ENCODE peak calls at places on chromosomes 12 and 14, in six cellular contexts. D, B, H, Z, T and A are unnamed samples.
A peak's percentile ranks its signal among the peaks of the same experiment; 100 is the strongest.

GRCh38 chr14:100336618-100337530 is 13.7 kb downstream of the SLC25A47 start:
- DNase-seq in D (peak; percentile 4), B (no peak), H (no peak), Z (no peak), T (no peak), A (no peak)

GRCh38 chr14:89773644-89774316 is 180.8 kb downstream of the EFCAB11 start:
- DNase-seq in D (peak; percentile 66), B (peak; percentile 6), H (no peak), Z (no peak), T (peak; percentile 71), A (peak; percentile 34)

GRCh38 chr12:55385911-55386310 is 14.4 kb upstream of the OR6C65 start:
- DNase-seq in D (no peak), B (no peak), H (no peak), Z (no peak), T (no peak), A (no peak)

GRCh38 chr12:58915634-58916033 is 4.7 kb downstream of the LRIG3 start:
- DNase-seq in D (no peak), B (no peak), H (peak; percentile 54), Z (no peak), T (no peak), A (no peak)

GRCh38 chr12:121114019-121114639 is 18.5 kb upstream of the P2RX7 start:
- DNase-seq in D (no peak), B (no peak), H (no peak), Z (no peak), T (no peak), A (no peak)

GRCh38 chr14:29222671-29223268 is 456.2 kb downstream of the FOXG1 start:
- DNase-seq in D (no peak), B (no peak), H (no peak), Z (no peak), T (no peak), A (no peak)

GRCh38 chr12:65784616-65785015 is 39.7 kb upstream of the HMGA2 start:
- DNase-seq in D (no peak), B (no peak), H (no peak), Z (no peak), T (no peak), A (no peak)

GRCh38 chr12:25034676-25035075 is 85.8 kb upstream of the BCAT1 start:
- DNase-seq in D (no peak), B (no peak), H (no peak), Z (no peak), T (no peak), A (no peak)

GRCh38 chr14:64417042-64417770 is 29.1 kb downstream of the MTHFD1 start:
- DNase-seq in D (no peak), B (no peak), H (no peak), Z (no peak), T (no peak), A (no peak)

GRCh38 chr12:104317538-104318210 is 14.1 kb downstream of the EID3 start:
- DNase-seq in D (no peak), B (no peak), H (no peak), Z (no peak), T (no peak), A (no peak)

GRCh38 chr14:68676511-68676943 is 116.3 kb downstream of the ZFP36L1 start:
- DNase-seq in D (no peak), B (no peak), H (no peak), Z (no peak), T (no peak), A (no peak)

GRCh38 chr14:70416717-70417349 is at the start of gene SYNJ2BP:
- DNase-seq in D (peak; percentile 67), B (peak; percentile 4), H (peak; percentile 18), Z (peak; percentile 42), T (peak; percentile 61), A (no peak)

GRCh38 chr12:111313833-111314259 is 55.0 kb downstream of the PHETA1 start:
- DNase-seq in D (peak; percentile 79), B (no peak), H (no peak), Z (peak; percentile 36), T (peak; percentile 85), A (no peak)

GRCh38 chr14:92690171-92691011 is 58.0 kb downstream of the LGMN start:
- DNase-seq in D (no peak), B (no peak), H (no peak), Z (no peak), T (no peak), A (no peak)

GRCh38 chr12:121209629-121210572 is at the start of gene P2RX4:
- DNase-seq in D (peak; percentile 86), B (peak; percentile 33), H (peak; percentile 21), Z (peak; percentile 68), T (peak; percentile 91), A (peak; percentile 81)

GRCh38 chr14:93084402-93084801 is 31.3 kb downstream of the ITPK1 start:
- DNase-seq in D (no peak), B (no peak), H (no peak), Z (no peak), T (no peak), A (no peak)

GRCh38 chr14:50001999-50002925 is 109.4 kb downstream of the ARF6 start:
- DNase-seq in D (peak; percentile 63), B (no peak), H (no peak), Z (no peak), T (peak; percentile 79), A (no peak)

GRCh38 chr14:89237923-89238529 is 179.0 kb downstream of the FOXN3 start:
- DNase-seq in D (no peak), B (no peak), H (no peak), Z (no peak), T (no peak), A (no peak)

GRCh38 chr14:50344116-50344775 is 32.1 kb downstream of the DMAC2L start:
- DNase-seq in D (peak; percentile 47), B (no peak), H (no peak), Z (no peak), T (peak; percentile 79), A (no peak)

GRCh38 chr12:110937104-110937641 is 16.8 kb upstream of the MYL2 start:
- DNase-seq in D (peak; percentile 58), B (no peak), H (no peak), Z (peak; percentile 24), T (peak; percentile 82), A (no peak)

GRCh38 chr12:46134852-46135251 is 134.0 kb downstream of the SLC38A1 start:
- DNase-seq in D (no peak), B (no peak), H (no peak), Z (no peak), T (no peak), A (no peak)